ENCODE peak calls at places on chromosomes 7 and 10, in four cellular contexts. V, H, E and N are unnamed samples.

GRCh38 chr7:25891591-25891990 is 260.4 kb upstream of the NFE2L3 start:
- DNase-seq in E (no peak), H (no peak), V (no peak), N (no peak)

GRCh38 chr7:80675090-80675489 is 36.6 kb downstream of the CD36 start:
- DNase-seq in H (no peak), E (no peak), V (no peak), N (no peak)

GRCh38 chr7:69412331-69413146 is 185.7 kb upstream of the AUTS2 start:
- DNase-seq in E (no peak), H (peak; percentile 0), V (peak; percentile 69), N (peak; percentile 7)

GRCh38 chr7:17304926-17305325 is 6.5 kb downstream of the AHR start:
- DNase-seq in E (no peak), V (no peak), H (peak; percentile 94), N (peak; percentile 88)

GRCh38 chr7:51026341-51026740 is 243.6 kb upstream of the GRB10 start:
- DNase-seq in E (no peak), H (no peak), V (peak; percentile 50), N (no peak)

GRCh38 chr10:35502697-35503096 is 102.4 kb upstream of the GJD4 start:
- DNase-seq in E (no peak), H (no peak), V (no peak), N (no peak)

GRCh38 chr7:95263803-95264202 is 60.5 kb downstream of the PON1 start:
- DNase-seq in E (no peak), V (no peak), H (peak; percentile 33), N (no peak)

GRCh38 chr10:15881542-15881941 is 21.2 kb upstream of the MINDY3 start:
- DNase-seq in E (no peak), V (no peak), H (no peak), N (no peak)

GRCh38 chr10:49068209-49068608 is 47.1 kb downstream of the VSTM4 start:
- DNase-seq in V (no peak), E (no peak), H (no peak), N (no peak)

DNA sequence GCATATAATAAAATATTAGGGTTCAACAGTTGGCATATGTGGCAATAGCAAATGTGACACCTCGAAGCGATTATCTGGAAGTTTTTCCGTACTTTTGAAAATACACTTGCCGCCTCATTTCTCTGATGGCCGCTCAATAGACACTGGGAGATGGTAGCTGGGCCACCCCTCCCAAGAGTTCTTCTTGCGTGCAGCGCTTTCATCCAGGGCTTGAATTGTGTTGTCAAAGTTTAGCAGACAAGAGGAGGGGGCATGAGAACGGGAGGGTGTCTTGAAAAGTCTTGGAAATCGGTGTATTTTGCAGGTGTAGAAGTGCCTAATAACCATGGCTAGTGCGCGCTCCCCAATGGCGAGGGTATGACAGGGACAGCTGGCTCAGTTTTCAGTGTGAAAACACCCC is 8.5 kb downstream of the PTF1A start:
- DNase-seq in H (no peak), V (no peak), E (peak; percentile 5), N (no peak)
- TF ChIP-seq CTCF in H (no peak), V (no peak), E (no peak), N (no peak)

DNA sequence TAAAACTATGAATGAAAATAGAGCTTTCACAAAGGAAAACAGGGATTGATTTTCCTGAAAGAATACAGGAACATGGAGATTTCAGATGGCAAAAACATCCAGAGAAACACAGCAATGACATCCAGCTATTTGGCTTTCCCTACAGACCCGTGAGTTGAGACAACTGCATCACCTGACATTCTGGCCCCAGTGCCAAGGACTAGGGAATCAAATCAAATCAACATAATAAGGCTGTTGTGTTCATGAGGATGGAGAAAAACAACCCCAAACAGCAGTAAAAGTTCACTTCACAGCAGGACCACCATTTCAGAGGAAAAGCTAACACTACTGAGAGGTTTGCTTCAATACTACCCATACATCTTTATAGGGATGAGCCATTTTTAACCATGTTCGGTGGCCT is 25.5 kb downstream of the ETV1 start:
- DNase-seq in E (no peak), H (no peak), V (no peak), N (no peak)
- TF ChIP-seq CTCF in E (no peak), H (no peak), V (no peak), N (no peak)

GRCh38 chr7:148481965-148482626 is 108.5 kb upstream of the C7orf33 start:
- DNase-seq in E (no peak), V (no peak), H (no peak), N (no peak)

GRCh38 chr7:148478551-148478950 is 112.0 kb upstream of the C7orf33 start:
- DNase-seq in E (peak; percentile 71), H (no peak), V (no peak), N (no peak)

GRCh38 chr7:148481147-148481526 is 109.4 kb upstream of the C7orf33 start:
- DNase-seq in E (no peak), H (no peak), V (no peak), N (no peak)

GRCh38 chr7:148483515-148483914 is 107.1 kb upstream of the C7orf33 start:
- DNase-seq in E (no peak), H (no peak), V (no peak), N (no peak)

DNA sequence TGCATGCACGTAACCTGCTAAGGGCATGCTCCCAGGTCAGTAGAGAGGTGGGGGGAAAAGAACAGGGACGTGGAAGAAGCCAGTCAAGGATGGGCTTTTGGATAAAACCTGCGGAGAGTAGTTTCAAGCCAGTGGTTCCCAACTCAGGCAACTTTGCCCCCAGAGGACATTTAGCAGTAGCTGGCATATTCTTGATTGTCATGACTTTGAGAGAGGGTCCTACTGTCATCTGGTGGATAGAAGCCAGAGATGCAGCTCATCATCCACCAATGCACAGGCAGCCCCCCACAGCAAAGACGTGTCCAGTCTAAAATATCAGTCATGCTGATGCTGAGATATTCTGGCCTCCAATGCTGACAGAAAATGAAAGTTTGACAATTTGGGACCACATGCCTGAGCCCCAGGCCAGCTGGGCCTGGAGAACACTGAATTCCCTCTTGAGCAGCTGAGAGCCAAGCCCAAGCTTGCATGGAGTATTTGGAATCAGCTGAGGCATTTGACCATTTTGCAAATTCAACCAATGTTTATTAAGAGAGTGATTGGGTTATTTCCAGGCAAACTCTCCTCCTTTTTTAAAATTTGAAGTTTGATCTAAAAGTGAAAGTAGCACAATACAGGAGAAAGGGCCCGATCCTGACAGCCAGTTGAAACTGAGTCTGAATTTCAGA is 110.0 kb upstream of the C7orf33 start:
- DNase-seq in V (no peak), H (no peak), E (no peak), N (no peak)
- TF ChIP-seq CTCF in V (no peak), H (no peak), E (peak; percentile 27), N (no peak)

DNA sequence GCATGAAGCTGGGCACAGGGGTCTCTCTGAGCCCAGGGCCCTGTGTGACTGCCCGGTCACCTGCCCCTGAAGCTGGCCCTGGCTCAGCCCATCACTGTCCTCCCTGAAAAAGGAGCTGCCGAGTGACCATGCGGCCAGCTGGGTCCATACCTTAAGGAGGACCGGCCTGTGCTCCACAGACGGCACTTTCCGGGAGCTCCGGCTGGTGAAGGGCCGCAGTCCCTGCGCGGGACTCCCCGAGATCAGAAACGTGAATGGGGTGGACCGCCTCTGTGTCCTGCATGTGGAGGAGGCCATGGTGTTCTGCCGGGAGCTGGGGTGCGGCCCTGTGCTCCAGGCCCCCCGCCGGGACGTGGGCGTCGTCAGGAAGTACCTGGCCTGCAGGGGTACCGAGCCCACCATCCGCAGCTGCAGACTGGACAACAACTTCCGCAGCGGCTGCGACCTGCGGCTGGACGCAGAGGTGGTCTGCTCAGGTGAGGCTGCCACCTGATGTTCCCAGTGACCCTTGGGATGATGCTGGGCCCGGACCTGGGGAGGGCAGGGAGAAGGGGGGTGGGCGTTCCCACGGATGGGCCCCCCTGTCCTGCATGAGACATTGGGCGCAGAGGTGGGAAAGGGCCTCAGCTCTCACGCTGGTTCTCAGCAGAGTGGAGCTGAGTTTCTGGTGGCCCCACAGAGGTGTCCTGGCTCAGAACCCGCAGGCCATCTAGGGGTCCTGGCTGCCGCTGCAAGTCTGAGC is 3.5 kb downstream of the SCART1 start:
- DNase-seq in V (no peak), E (no peak), H (no peak), N (no peak)
- TF ChIP-seq CTCF in V (no peak), E (no peak), H (no peak), N (no peak)

GRCh38 chr7:82234457-82235049 is 209.0 kb downstream of the CACNA2D1 start:
- DNase-seq in E (peak; percentile 65), H (peak; percentile 49), V (no peak), N (no peak)
- TF ChIP-seq CTCF in E (peak; percentile 88), H (peak; percentile 36), V (peak; percentile 59), N (peak; percentile 42)